ENCODE peak calls at places on chromosomes 4 and X, in eight cellular contexts. J, C, Z, U, G, K, A and I are unnamed samples.

GRCh38 chr4:153159728-153160221 is 44.5 kb upstream of the TRIM2 start:
- ATAC-seq in J (peak; percentile 88), Z (peak; percentile 55), G (peak; percentile 37), U (peak; percentile 79), C (peak; percentile 23), A (no peak), K (no peak), I (peak; percentile 88)

GRCh38 chr4:38672247-38673071 is 8.5 kb downstream of the KLF3 start:
- ATAC-seq in A (peak; percentile 9), C (no peak), K (peak; percentile 7), Z (no peak), U (no peak), J (no peak), G (no peak), I (no peak)

GRCh38 chr4:36088542-36088941 is 155.8 kb downstream of the ARAP2 start:
- ATAC-seq in C (no peak), K (no peak), Z (no peak), U (no peak), G (no peak), J (no peak), A (no peak), I (no peak)

GRCh38 chr4:134078230-134078914 is 123.2 kb downstream of the PABPC4L start:
- ATAC-seq in K (no peak), C (peak; percentile 98), U (no peak), G (no peak), J (no peak), A (no peak), Z (no peak), I (no peak)

GRCh38 chr4:142812091-142812490 is 34.0 kb downstream of the INPP4B start:
- ATAC-seq in A (no peak), G (no peak), U (peak; percentile 42), Z (no peak), J (no peak), C (no peak), K (no peak), I (peak; percentile 68)

GRCh38 chr4:57303012-57303751 is 193.0 kb upstream of the IGFBP7 start:
- ATAC-seq in C (no peak), J (no peak), G (no peak), A (no peak), U (no peak), Z (no peak), K (peak; percentile 61), I (no peak)

GRCh38 chrX:21529771-21530170 is 128.4 kb downstream of the KLHL34 start:
- ATAC-seq in G (no peak), Z (no peak), J (no peak), K (no peak), U (no peak), A (no peak), C (no peak), I (no peak)

GRCh38 chrX:73262991-73263390 is 48.3 kb upstream of the NAP1L2 start:
- ATAC-seq in A (no peak), G (no peak), Z (no peak), U (no peak), J (peak; percentile 78), K (no peak), C (no peak), I (no peak)

GRCh38 chr4:45621926-45622325 is 501.9 kb downstream of the GABRG1 start:
- ATAC-seq in C (no peak), G (no peak), J (no peak), U (no peak), K (no peak), Z (no peak), A (peak; percentile 50), I (no peak)

GRCh38 chrX:86148594-86148993 is 343 bp downstream of the DACH2 start:
- ATAC-seq in K (no peak), U (no peak), Z (no peak), J (peak; percentile 15), G (peak; percentile 20), C (no peak), A (no peak), I (peak; percentile 14)

GRCh38 chrX:117978402-117978801 is 138.2 kb downstream of the KLHL13 start:
- ATAC-seq in K (no peak), J (no peak), A (no peak), G (no peak), Z (no peak), U (no peak), C (no peak), I (no peak)

GRCh38 chrX:120224388-120224787 is 26.2 kb upstream of the ZBTB33 start:
- ATAC-seq in U (no peak), J (no peak), Z (no peak), K (no peak), A (no peak), G (no peak), C (no peak), I (no peak)

GRCh38 chr4:108533245-108533844 is 87.0 kb upstream of the RPL34 start:
- ATAC-seq in U (no peak), K (no peak), J (no peak), G (no peak), C (no peak), A (no peak), Z (no peak), I (no peak)

GRCh38 chr4:61514991-61515390 is 314.9 kb downstream of the ADGRL3 start:
- ATAC-seq in C (no peak), U (no peak), Z (no peak), J (no peak), A (no peak), K (no peak), G (no peak), I (no peak)

GRCh38 chr4:37244583-37245390 is at the start of gene NWD2:
- ATAC-seq in A (peak; percentile 49), C (no peak), J (no peak), U (no peak), G (peak; percentile 15), Z (no peak), K (no peak), I (no peak)

GRCh38 chr4:174713181-174713580 is 115.9 kb downstream of the GLRA3 start:
- ATAC-seq in K (no peak), U (no peak), J (no peak), Z (no peak), A (no peak), C (no peak), G (no peak), I (no peak)

GRCh38 chrX:30533261-30533660 is 44.3 kb downstream of the TASL start:
- ATAC-seq in K (no peak), G (no peak), A (no peak), Z (no peak), J (no peak), C (no peak), U (no peak), I (no peak)

GRCh38 chrX:69028006-69028760 is 137.1 kb downstream of the PJA1 start:
- ATAC-seq in C (peak; percentile 90), J (no peak), U (no peak), A (no peak), G (no peak), Z (no peak), K (no peak), I (no peak)

GRCh38 chr4:131113273-131113672 is 2017.3 kb downstream of the C4orf33 start:
- ATAC-seq in C (no peak), G (no peak), J (no peak), U (no peak), A (no peak), K (no peak), Z (no peak), I (no peak)

GRCh38 chr4:138104462-138104775 is 137.7 kb downstream of the SLC7A11 start:
- ATAC-seq in G (no peak), J (no peak), U (no peak), C (no peak), Z (no peak), K (no peak), A (no peak), I (no peak)

GRCh38 chr4:154082760-154083530 is 294.1 kb upstream of the SFRP2 start:
- ATAC-seq in J (peak; percentile 76), U (peak; percentile 61), A (no peak), Z (peak; percentile 52), K (no peak), C (peak; percentile 84), G (peak; percentile 63), I (peak; percentile 26)

GRCh38 chr4:74539043-74539790 is 94.3 kb downstream of the AREG start:
- ATAC-seq in A (no peak), J (no peak), G (no peak), K (no peak), Z (no peak), C (no peak), U (no peak), I (no peak)

GRCh38 chr4:127775843-127776242 is 6.3 kb upstream of the HSPA4L start:
- ATAC-seq in G (no peak), J (no peak), U (no peak), Z (no peak), C (peak; percentile 51), K (no peak), A (no peak), I (no peak)

GRCh38 chrX:129744881-129745321 is 6.1 kb downstream of the XPNPEP2 start:
- ATAC-seq in K (no peak), C (no peak), A (no peak), G (peak; percentile 51), J (no peak), U (peak; percentile 64), Z (peak; percentile 60), I (peak; percentile 43)

GRCh38 chr4:108166441-108167315 is 2.1 kb downstream of the LEF1 start:
- ATAC-seq in C (peak; percentile 46), U (peak; percentile 35), Z (peak; percentile 55), G (peak; percentile 27), A (peak; percentile 46), K (peak; percentile 38), J (no peak), I (peak; percentile 49)

GRCh38 chr4:87192155-87192919 is 28.1 kb downstream of the KLHL8 start:
- ATAC-seq in Z (no peak), A (no peak), J (peak; percentile 50), K (no peak), U (peak; percentile 44), G (peak; percentile 23), C (no peak), I (peak; percentile 23)

GRCh38 chr4:148965080-148965479 is 522.9 kb upstream of the NR3C2 start:
- ATAC-seq in G (no peak), Z (no peak), A (no peak), C (no peak), U (no peak), J (no peak), K (no peak), I (no peak)

GRCh38 chr4:146548443-146548842 is 26.7 kb upstream of the SLC10A7 start:
- ATAC-seq in Z (no peak), A (no peak), C (no peak), G (no peak), K (no peak), U (no peak), J (no peak), I (no peak)

GRCh38 chr4:151436093-151436518 is 27.1 kb downstream of the FHIP1A start:
- ATAC-seq in J (peak; percentile 81), U (no peak), C (no peak), K (peak; percentile 71), G (no peak), Z (no peak), A (peak; percentile 52), I (no peak)

GRCh38 chr4:60378010-60378409 is 822.1 kb upstream of the ADGRL3 start:
- ATAC-seq in Z (no peak), C (no peak), G (no peak), J (no peak), K (no peak), A (no peak), U (no peak), I (no peak)

GRCh38 chr4:153564630-153565525 is 98.7 kb downstream of the TMEM131L start:
- ATAC-seq in A (peak; percentile 78), C (no peak), K (peak; percentile 70), Z (no peak), U (no peak), G (no peak), J (peak; percentile 38), I (no peak)

GRCh38 chr4:185479507-185479971 is 8.0 kb upstream of the CCDC110 start:
- ATAC-seq in J (no peak), K (peak; percentile 55), G (peak; percentile 30), C (peak; percentile 93), U (peak; percentile 91), A (peak; percentile 33), Z (peak; percentile 69), I (peak; percentile 93)

GRCh38 chrX:69014200-69014599 is 151.1 kb downstream of the PJA1 start:
- ATAC-seq in C (no peak), K (no peak), G (no peak), Z (no peak), J (no peak), U (no peak), A (peak; percentile 77), I (no peak)

GRCh38 chr4:175906397-175906796 is 94.3 kb upstream of the GPM6A start:
- ATAC-seq in K (no peak), J (no peak), G (no peak), U (no peak), Z (no peak), A (peak; percentile 23), C (no peak), I (no peak)